ENCODE peak calls at places on chromosomes 16 and 17, in four cellular contexts. D is OCI-LY7, H is left ventricle myocardium inferior, C is mammary epithelial cell. V is an unnamed sample.

GRCh38 chr16:30934827-30935557 is 11.6 kb downstream of the FBXL19 start:
- DNase-seq in D (peak; percentile 39), H (no peak), C (peak; percentile 26), V (peak; percentile 81)

GRCh38 chr17:64938925-64939474 is 19.7 kb upstream of the LRRC37A3 start:
- DNase-seq in D (peak; percentile 50), H (peak; percentile 39), C (no peak), V (peak; percentile 80)

GRCh38 chr17:70373369-70373768 is 204.0 kb downstream of the KCNJ2 start:
- DNase-seq in D (no peak), H (no peak), C (no peak), V (no peak)

GRCh38 chr17:62725791-62726249 is 82.3 kb downstream of the MARCHF10 start:
- DNase-seq in D (no peak), H (no peak), C (peak; percentile 58), V (no peak)

GRCh38 chr17:48067245-48067644 is 19.1 kb downstream of the NFE2L1 start:
- DNase-seq in D (no peak), H (no peak), C (no peak), V (no peak)

GRCh38 chr17:48510761-48511604 is 19.8 kb downstream of the HOXB1 start:
- DNase-seq in D (no peak), H (no peak), C (peak; percentile 82), V (no peak)

GRCh38 chr16:8905168-8905762 is 23.1 kb downstream of the LITAFD start:
- DNase-seq in D (peak; percentile 56), H (no peak), C (no peak), V (no peak)

GRCh38 chr16:70688266-70688742 is 2.5 kb upstream of the MTSS2 start:
- DNase-seq in D (no peak), H (peak; percentile 70), C (no peak), V (no peak)

GRCh38 chr16:2874584-2875362 is 8.2 kb upstream of the FLYWCH2 start:
- DNase-seq in D (peak; percentile 79), H (peak; percentile 82), C (peak; percentile 55), V (peak; percentile 70)

GRCh38 chr16:83420206-83420760 is 387.5 kb upstream of the HSBP1 start:
- DNase-seq in D (peak; percentile 17), H (no peak), C (peak; percentile 26), V (peak; percentile 22)

GRCh38 chr16:77905356-77905920 is 116.9 kb upstream of the CLEC3A start:
- DNase-seq in D (no peak), H (no peak), C (no peak), V (no peak)

GRCh38 chr17:37339321-37339720 is 36.5 kb upstream of the C17orf78 start:
- DNase-seq in D (no peak), H (no peak), C (no peak), V (no peak)

GRCh38 chr17:2347805-2348685 is 10.7 kb downstream of the SGSM2 start:
- DNase-seq in D (no peak), H (no peak), C (peak; percentile 42), V (no peak)

GRCh38 chr16:81581107-81581506 is 136.5 kb downstream of the CMIP start:
- DNase-seq in D (no peak), H (no peak), C (peak; percentile 100), V (no peak)

GRCh38 chr17:68356520-68356919 is 65.2 kb downstream of the ARSG start:
- DNase-seq in D (no peak), H (no peak), C (no peak), V (no peak)

GRCh38 chr17:79722787-79723186 is 8.0 kb upstream of the ENPP7 start:
- DNase-seq in D (no peak), H (no peak), C (no peak), V (no peak)

GRCh38 chr17:79716183-79716797 is 14.5 kb upstream of the ENPP7 start:
- DNase-seq in D (no peak), H (no peak), C (no peak), V (no peak)

GRCh38 chr17:79720705-79721295 is 9.9 kb upstream of the ENPP7 start:
- DNase-seq in D (no peak), H (no peak), C (no peak), V (no peak)

DNA sequence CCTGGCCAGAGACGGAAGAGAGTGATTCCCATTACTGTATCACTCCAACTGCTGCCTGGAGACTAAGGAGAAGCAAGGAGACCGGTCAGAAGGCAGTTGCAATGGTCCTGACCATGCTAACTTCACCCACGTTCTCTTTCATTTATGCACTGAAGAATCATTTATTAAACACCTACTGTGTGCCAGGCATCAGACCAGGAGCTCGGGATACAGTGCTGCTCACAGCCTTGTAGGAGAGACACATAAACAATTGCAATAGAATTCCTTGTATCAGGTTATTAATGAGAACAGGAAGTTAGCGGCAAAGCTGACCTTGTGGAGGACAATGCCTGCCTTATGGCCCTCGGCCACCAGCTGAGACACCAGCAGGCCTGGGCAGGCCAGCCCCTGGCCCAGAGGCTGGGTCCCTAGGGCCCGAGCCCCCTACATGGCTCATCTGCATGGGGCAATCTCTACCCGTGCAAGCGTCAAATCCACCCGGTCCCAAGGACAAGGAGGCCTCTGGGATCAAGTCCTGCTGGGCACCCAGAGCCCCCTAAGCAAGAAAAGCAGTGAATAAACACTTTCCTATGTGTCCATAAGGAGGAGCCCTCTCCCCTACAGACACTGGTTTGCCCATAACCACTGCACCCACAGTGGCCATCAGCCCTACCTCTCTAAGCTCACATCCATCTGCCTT is 8.6 kb upstream of the ENPP7 start:
- DNase-seq in D (peak; percentile 35), H (no peak), C (no peak), V (no peak)
- TF ChIP-seq CTCF in D (peak; percentile 62), H (no peak), C (no peak), V (peak; percentile 33)

GRCh38 chr17:42180922-42181850 is at the start of gene KCNH4:
- DNase-seq in D (peak; percentile 83), H (peak; percentile 82), C (peak; percentile 53), V (peak; percentile 63)
- TF ChIP-seq CTCF in D (peak; percentile 82), H (peak; percentile 65), C (peak; percentile 20), V (no peak)

GRCh38 chr17:3907483-3908216 is 8.6 kb downstream of the P2RX1 start:
- DNase-seq in D (no peak), H (no peak), C (no peak), V (no peak)
- TF ChIP-seq CTCF in D (peak; percentile 59), H (peak; percentile 46), C (no peak), V (no peak)

DNA sequence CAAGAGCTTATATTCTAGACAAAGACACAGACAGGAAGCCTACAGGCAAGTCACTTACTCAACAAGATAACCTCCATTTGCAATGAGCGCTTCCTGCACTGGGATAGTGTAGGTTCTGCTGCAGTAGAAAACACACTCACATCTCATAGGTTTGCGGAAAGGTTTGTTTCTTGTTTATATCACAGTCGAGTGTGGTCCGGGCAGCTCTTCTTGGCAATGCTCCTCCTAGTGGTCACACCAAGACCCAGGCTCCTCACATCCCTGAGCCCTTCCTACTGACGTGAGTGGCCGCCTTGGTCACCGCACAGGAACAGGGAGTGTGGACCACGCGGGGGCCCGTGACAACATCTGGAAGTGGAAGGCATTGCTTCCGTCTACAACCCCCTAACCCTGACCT is 48.0 kb upstream of the RBFOX3 start:
- DNase-seq in D (peak; percentile 12), H (no peak), C (no peak), V (peak; percentile 53)
- TF ChIP-seq CTCF in D (peak; percentile 67), H (peak; percentile 52), C (peak; percentile 15), V (peak; percentile 52)

DNA sequence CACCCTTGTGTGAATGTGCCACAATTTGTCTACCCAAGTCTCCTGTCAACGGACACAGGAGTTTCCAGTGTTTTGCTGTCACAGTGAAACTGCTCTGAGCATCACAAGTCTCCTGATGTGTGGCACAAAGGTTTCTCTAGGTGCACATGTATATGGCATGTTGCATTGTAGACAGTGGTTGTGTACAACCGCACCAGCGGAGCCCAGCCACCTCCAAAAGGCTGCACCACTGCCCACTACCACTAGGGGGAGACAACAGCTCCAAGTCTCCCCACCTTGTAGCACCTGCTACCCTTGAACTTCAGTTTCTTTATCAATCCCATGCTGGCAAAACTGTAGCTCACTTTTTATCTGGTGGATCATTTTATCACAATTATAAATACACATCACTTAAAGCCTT is 95.5 kb upstream of the ZNF469 start:
- DNase-seq in D (peak; percentile 24), H (no peak), C (no peak), V (no peak)
- TF ChIP-seq CTCF in D (peak; percentile 86), H (peak; percentile 18), C (peak; percentile 82), V (peak; percentile 78)

GRCh38 chr17:44409309-44410028 is 20.0 kb upstream of the ITGA2B start:
- DNase-seq in D (no peak), H (no peak), C (no peak), V (no peak)
- TF ChIP-seq CTCF in D (no peak), H (no peak), C (no peak), V (peak; percentile 38)